ENCODE peak calls at places on chromosomes 16 and 17, in five cellular contexts. One of them, this sample, is unnamed.
A peak's percentile ranks its signal among the peaks of the same experiment; 100 is the strongest.

GRCh38 chr16:82425661-82426060 is 201.1 kb upstream of the CDH13 start:
- DNase-seq in fibroblast of mammary gland: peak; percentile 0
- DNase-seq in nephron progenitor cell: no peak
- DNase-seq in endothelial cell: no peak
- DNase-seq in progenitor cell of endocrine pancreas: no peak
- DNase-seq in this sample: no peak

GRCh38 chr17:27939489-27940465 is 46.6 kb upstream of the LYRM9 start:
- DNase-seq in fibroblast of mammary gland: no peak
- DNase-seq in nephron progenitor cell: no peak
- DNase-seq in endothelial cell: no peak
- DNase-seq in progenitor cell of endocrine pancreas: no peak
- DNase-seq in this sample: no peak

GRCh38 chr17:48406936-48407567 is 23.0 kb downstream of the SKAP1 start:
- DNase-seq in fibroblast of mammary gland: no peak
- DNase-seq in nephron progenitor cell: no peak
- DNase-seq in endothelial cell: no peak
- DNase-seq in progenitor cell of endocrine pancreas: no peak
- DNase-seq in this sample: no peak

GRCh38 chr17:73792994-73793393 is 148.7 kb upstream of the SDK2 start:
- DNase-seq in fibroblast of mammary gland: no peak
- DNase-seq in nephron progenitor cell: no peak
- DNase-seq in endothelial cell: no peak
- DNase-seq in progenitor cell of endocrine pancreas: no peak
- DNase-seq in this sample: no peak

GRCh38 chr17:49224198-49224996 is 6.2 kb downstream of the PHOSPHO1 start:
- DNase-seq in fibroblast of mammary gland: no peak
- DNase-seq in nephron progenitor cell: peak; percentile 58
- DNase-seq in endothelial cell: peak; percentile 40
- DNase-seq in progenitor cell of endocrine pancreas: peak; percentile 40
- DNase-seq in this sample: peak; percentile 68

GRCh38 chr17:78991017-78991783 is 11.5 kb upstream of the LGALS3BP start:
- DNase-seq in fibroblast of mammary gland: no peak
- DNase-seq in nephron progenitor cell: no peak
- DNase-seq in endothelial cell: no peak
- DNase-seq in progenitor cell of endocrine pancreas: no peak
- DNase-seq in this sample: no peak

GRCh38 chr16:85329059-85329812 is 217.0 kb upstream of the CIBAR2 start:
- DNase-seq in fibroblast of mammary gland: no peak
- DNase-seq in nephron progenitor cell: peak; percentile 53
- DNase-seq in endothelial cell: no peak
- DNase-seq in progenitor cell of endocrine pancreas: no peak
- DNase-seq in this sample: no peak

GRCh38 chr16:85563515-85564276 is 49.4 kb upstream of the GSE1 start:
- DNase-seq in fibroblast of mammary gland: peak; percentile 47
- DNase-seq in nephron progenitor cell: peak; percentile 68
- DNase-seq in endothelial cell: peak; percentile 66
- DNase-seq in progenitor cell of endocrine pancreas: no peak
- DNase-seq in this sample: no peak

GRCh38 chr17:30376621-30377452 is 1.9 kb upstream of the CPD start:
- DNase-seq in fibroblast of mammary gland: peak; percentile 91
- DNase-seq in nephron progenitor cell: no peak
- DNase-seq in endothelial cell: no peak
- DNase-seq in progenitor cell of endocrine pancreas: no peak
- DNase-seq in this sample: no peak

GRCh38 chr16:87979352-87979751 is 28.1 kb downstream of the BANP start:
- DNase-seq in fibroblast of mammary gland: no peak
- DNase-seq in nephron progenitor cell: no peak
- DNase-seq in endothelial cell: no peak
- DNase-seq in progenitor cell of endocrine pancreas: no peak
- DNase-seq in this sample: no peak

GRCh38 chr16:5412721-5413120 is 315.1 kb upstream of the EEF2KMT start:
- DNase-seq in fibroblast of mammary gland: no peak
- DNase-seq in nephron progenitor cell: peak; percentile 46
- DNase-seq in endothelial cell: peak; percentile 18
- DNase-seq in progenitor cell of endocrine pancreas: no peak
- DNase-seq in this sample: no peak

GRCh38 chr17:2903193-2903974 is 107.1 kb downstream of the RAP1GAP2 start:
- DNase-seq in fibroblast of mammary gland: no peak
- DNase-seq in nephron progenitor cell: no peak
- DNase-seq in endothelial cell: no peak
- DNase-seq in progenitor cell of endocrine pancreas: no peak
- DNase-seq in this sample: no peak

GRCh38 chr17:67751101-67752074 is 33.7 kb downstream of the NOL11 start:
- DNase-seq in fibroblast of mammary gland: no peak
- DNase-seq in nephron progenitor cell: no peak
- DNase-seq in endothelial cell: no peak
- DNase-seq in progenitor cell of endocrine pancreas: no peak
- DNase-seq in this sample: no peak

GRCh38 chr17:79747508-79748295 is 17.0 kb downstream of the ENPP7 start:
- DNase-seq in fibroblast of mammary gland: no peak
- DNase-seq in nephron progenitor cell: peak; percentile 77
- DNase-seq in endothelial cell: no peak
- DNase-seq in progenitor cell of endocrine pancreas: no peak
- DNase-seq in this sample: no peak

GRCh38 chr16:28267356-28267755 is 25.0 kb upstream of the SBK1 start:
- DNase-seq in fibroblast of mammary gland: no peak
- DNase-seq in nephron progenitor cell: no peak
- DNase-seq in endothelial cell: no peak
- DNase-seq in progenitor cell of endocrine pancreas: no peak
- DNase-seq in this sample: no peak

GRCh38 chr17:3911271-3912053 is 4.8 kb downstream of the P2RX1 start:
- DNase-seq in fibroblast of mammary gland: no peak
- DNase-seq in nephron progenitor cell: no peak
- DNase-seq in endothelial cell: no peak
- DNase-seq in progenitor cell of endocrine pancreas: no peak
- DNase-seq in this sample: no peak

GRCh38 chr16:23694707-23695373 is 16.2 kb downstream of the PLK1 start:
- DNase-seq in fibroblast of mammary gland: peak; percentile 33
- DNase-seq in nephron progenitor cell: peak; percentile 75
- DNase-seq in endothelial cell: peak; percentile 58
- DNase-seq in progenitor cell of endocrine pancreas: peak; percentile 46
- DNase-seq in this sample: no peak

GRCh38 chr16:54507091-54507490 is 220.5 kb upstream of the IRX3 start:
- DNase-seq in fibroblast of mammary gland: no peak
- DNase-seq in nephron progenitor cell: no peak
- DNase-seq in endothelial cell: no peak
- DNase-seq in progenitor cell of endocrine pancreas: no peak
- DNase-seq in this sample: no peak

GRCh38 chr16:2964416-2965223 is 545 bp downstream of the KREMEN2 start:
- DNase-seq in fibroblast of mammary gland: no peak
- DNase-seq in nephron progenitor cell: peak; percentile 94
- DNase-seq in endothelial cell: peak; percentile 50
- DNase-seq in progenitor cell of endocrine pancreas: peak; percentile 69
- DNase-seq in this sample: peak; percentile 41

DNA sequence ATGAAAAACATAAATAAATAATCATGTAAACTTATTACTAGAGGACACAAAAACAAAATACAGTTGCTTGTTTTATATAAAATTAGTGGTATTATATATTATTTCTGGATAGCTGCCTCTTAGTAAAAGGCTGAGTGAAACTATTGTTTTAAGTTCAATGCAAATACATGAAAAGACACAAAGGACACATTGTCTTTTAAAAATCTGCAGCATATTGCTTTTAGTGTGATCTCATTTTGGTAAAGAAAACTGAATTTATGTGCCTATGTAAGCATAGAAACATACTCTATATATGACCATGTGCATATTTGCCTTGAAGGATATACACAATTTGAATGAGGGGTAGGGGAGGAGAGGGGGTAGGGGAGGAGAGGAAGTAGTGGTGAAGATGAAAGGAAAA is 5.9 kb downstream of the ABCA10 start:
- DNase-seq in fibroblast of mammary gland: no peak
- DNase-seq in nephron progenitor cell: no peak
- DNase-seq in endothelial cell: no peak
- DNase-seq in progenitor cell of endocrine pancreas: no peak
- DNase-seq in this sample: no peak
- TF ChIP-seq CTCF in fibroblast of mammary gland: no peak
- TF ChIP-seq CTCF in nephron progenitor cell: no peak
- TF ChIP-seq CTCF in endothelial cell: no peak
- TF ChIP-seq CTCF in progenitor cell of endocrine pancreas: no peak
- TF ChIP-seq CTCF in this sample: no peak

DNA sequence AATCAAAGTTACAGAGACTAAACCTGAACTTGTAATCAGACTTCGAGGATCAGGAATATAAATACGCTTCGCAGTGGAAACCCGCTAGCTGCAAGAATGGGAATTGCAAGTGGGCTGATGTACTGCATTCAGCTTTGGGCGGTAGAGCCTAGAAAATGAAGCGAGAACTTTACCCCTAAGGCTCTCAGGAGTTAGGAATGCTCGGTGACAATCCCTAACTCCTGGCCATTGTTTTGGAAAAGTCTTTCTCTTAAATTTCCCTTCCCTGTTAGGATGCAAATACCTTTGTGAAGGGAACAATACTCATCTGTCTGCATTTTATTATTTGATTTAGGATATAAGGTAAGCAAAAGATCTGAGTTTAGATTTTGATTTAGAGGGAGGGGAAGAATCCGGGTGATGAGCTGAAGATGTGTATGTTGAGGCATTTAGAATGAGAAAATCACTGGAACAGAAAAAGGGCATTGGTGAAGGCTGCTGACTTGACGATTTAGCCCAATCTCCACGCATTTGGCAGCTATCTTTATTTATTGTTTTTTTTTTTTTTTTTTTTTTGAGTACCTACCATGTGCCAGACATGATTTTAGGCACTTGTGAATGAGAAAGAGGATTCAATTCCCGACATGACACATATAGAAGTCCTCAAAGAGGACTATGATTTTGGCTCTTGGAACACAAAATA is 2.2 kb upstream of the TOX3 start:
- DNase-seq in fibroblast of mammary gland: peak; percentile 0
- DNase-seq in nephron progenitor cell: no peak
- DNase-seq in endothelial cell: peak; percentile 45
- DNase-seq in progenitor cell of endocrine pancreas: no peak
- DNase-seq in this sample: no peak
- TF ChIP-seq CTCF in fibroblast of mammary gland: peak; percentile 18
- TF ChIP-seq CTCF in nephron progenitor cell: peak; percentile 55
- TF ChIP-seq CTCF in endothelial cell: peak; percentile 64
- TF ChIP-seq CTCF in progenitor cell of endocrine pancreas: peak; percentile 67
- TF ChIP-seq CTCF in this sample: no peak

GRCh38 chr16:64469906-64470702 is 651.8 kb downstream of the CDH11 start:
- DNase-seq in fibroblast of mammary gland: no peak
- DNase-seq in nephron progenitor cell: no peak
- DNase-seq in endothelial cell: no peak
- DNase-seq in progenitor cell of endocrine pancreas: no peak
- DNase-seq in this sample: no peak
- TF ChIP-seq CTCF in fibroblast of mammary gland: peak; percentile 25
- TF ChIP-seq CTCF in nephron progenitor cell: no peak
- TF ChIP-seq CTCF in endothelial cell: no peak
- TF ChIP-seq CTCF in progenitor cell of endocrine pancreas: no peak
- TF ChIP-seq CTCF in this sample: no peak

DNA sequence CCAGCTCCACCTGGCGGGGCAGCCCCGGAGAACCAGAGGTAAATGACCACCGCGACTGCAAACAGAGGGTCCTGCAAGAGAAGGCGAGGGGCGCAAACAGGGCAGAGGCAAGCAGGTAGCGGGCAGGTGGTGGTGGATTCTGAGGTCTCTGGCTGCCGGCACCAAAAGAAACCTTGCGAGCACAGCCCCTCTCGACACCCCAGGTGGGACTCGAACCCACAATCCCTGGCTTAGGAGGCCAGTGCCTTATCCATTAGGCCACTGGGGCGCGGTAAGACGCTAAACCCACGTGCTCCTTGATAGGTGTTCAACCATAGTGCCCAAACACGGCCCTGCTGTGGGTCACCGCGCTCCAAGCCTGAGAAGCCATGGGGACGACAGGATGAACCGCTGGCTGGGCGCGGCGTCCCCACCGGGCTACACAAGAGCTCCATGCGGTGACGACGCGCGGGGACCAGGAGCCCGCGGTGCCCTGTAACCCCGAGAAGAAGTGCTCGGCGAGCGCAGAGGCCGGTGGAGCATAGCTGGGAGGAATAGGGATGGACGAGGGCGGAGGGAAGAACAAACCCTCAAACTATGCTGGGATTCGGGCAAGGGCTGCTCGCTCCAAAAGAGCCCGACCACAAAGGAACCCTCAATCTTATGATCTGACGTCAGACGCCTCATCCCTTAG is 12.4 kb downstream of the ATP5PD start:
- DNase-seq in fibroblast of mammary gland: peak; percentile 88
- DNase-seq in nephron progenitor cell: peak; percentile 92
- DNase-seq in endothelial cell: peak; percentile 94
- DNase-seq in progenitor cell of endocrine pancreas: peak; percentile 71
- DNase-seq in this sample: peak; percentile 81
- TF ChIP-seq CTCF in fibroblast of mammary gland: no peak
- TF ChIP-seq CTCF in nephron progenitor cell: no peak
- TF ChIP-seq CTCF in endothelial cell: no peak
- TF ChIP-seq CTCF in progenitor cell of endocrine pancreas: peak; percentile 14
- TF ChIP-seq CTCF in this sample: no peak